ENCODE peak calls at places on chromosomes 2 and 18, in four cellular contexts. W, I, J and S are unnamed samples.

GRCh38 chr2:240631561-240632290 is 6.4 kb downstream of the GPR35 start:
- DNase-seq in W (no peak), I (no peak), J (no peak), S (no peak)

GRCh38 chr18:14971461-14972185 is 223.7 kb downstream of the ANKRD30B start:
- DNase-seq in W (no peak), I (no peak), J (no peak), S (no peak)

GRCh38 chr18:45169610-45170009 is 445.7 kb upstream of the SLC14A2 start:
- DNase-seq in W (peak; percentile 54), I (peak; percentile 28), J (no peak), S (no peak)

GRCh38 chr2:54589340-54590215 is 133.5 kb downstream of the SPTBN1 start:
- DNase-seq in W (no peak), I (peak; percentile 45), J (no peak), S (no peak)

GRCh38 chr2:226426292-226426736 is 373.3 kb downstream of the IRS1 start:
- DNase-seq in W (no peak), I (no peak), J (no peak), S (no peak)

GRCh38 chr2:108637304-108637669 is 82.0 kb upstream of the RANBP2 start:
- DNase-seq in W (peak; percentile 54), I (peak; percentile 73), J (no peak), S (no peak)

GRCh38 chr2:233643128-233643527 is 6.9 kb downstream of the UGT1A10 start:
- DNase-seq in W (no peak), I (peak; percentile 3), J (no peak), S (no peak)

GRCh38 chr2:197909377-197909776 is 105.0 kb downstream of the PLCL1 start:
- DNase-seq in W (no peak), I (no peak), J (no peak), S (no peak)

GRCh38 chr2:71464389-71464788 is 11.0 kb downstream of the DYSF start:
- DNase-seq in W (no peak), I (no peak), J (no peak), S (no peak)

GRCh38 chr2:3631161-3631850 is 26.7 kb upstream of the ALLC start:
- DNase-seq in W (no peak), I (no peak), J (no peak), S (no peak)

GRCh38 chr2:165141601-165142000 is 62.2 kb downstream of the SCN3A start:
- DNase-seq in W (no peak), I (no peak), J (no peak), S (no peak)

GRCh38 chr2:203492965-203493364 is 42.1 kb downstream of the RAPH1 start:
- DNase-seq in W (no peak), I (no peak), J (no peak), S (no peak)

GRCh38 chr2:190694479-190694878 is 45.6 kb downstream of the NAB1 start:
- DNase-seq in W (no peak), I (no peak), J (no peak), S (no peak)

GRCh38 chr2:219252900-219253752 is at the start of gene TUBA4B:
- DNase-seq in W (no peak), I (peak; percentile 29), J (peak; percentile 66), S (no peak)

GRCh38 chr18:53375641-53376040 is 848.8 kb downstream of the MBD2 start:
- DNase-seq in W (no peak), I (peak; percentile 32), J (peak; percentile 59), S (no peak)

GRCh38 chr2:191311627-191312026 is 66.4 kb downstream of the MYO1B start:
- DNase-seq in W (no peak), I (peak; percentile 50), J (no peak), S (no peak)

GRCh38 chr2:67142741-67143140 is 254.4 kb upstream of the ETAA1 start:
- DNase-seq in W (no peak), I (no peak), J (no peak), S (no peak)

GRCh38 chr2:41966431-41966893 is 81.4 kb upstream of the PKDCC start:
- DNase-seq in W (peak; percentile 85), I (peak; percentile 69), J (peak; percentile 61), S (no peak)

GRCh38 chr2:41966920-41967319 is 80.9 kb upstream of the PKDCC start:
- DNase-seq in W (peak; percentile 32), I (no peak), J (peak; percentile 62), S (no peak)

GRCh38 chr2:41965886-41966285 is 81.9 kb upstream of the PKDCC start:
- DNase-seq in W (peak; percentile 67), I (no peak), J (no peak), S (no peak)

GRCh38 chr2:41968182-41968578 is 79.6 kb upstream of the PKDCC start:
- DNase-seq in W (no peak), I (no peak), J (no peak), S (no peak)

DNA sequence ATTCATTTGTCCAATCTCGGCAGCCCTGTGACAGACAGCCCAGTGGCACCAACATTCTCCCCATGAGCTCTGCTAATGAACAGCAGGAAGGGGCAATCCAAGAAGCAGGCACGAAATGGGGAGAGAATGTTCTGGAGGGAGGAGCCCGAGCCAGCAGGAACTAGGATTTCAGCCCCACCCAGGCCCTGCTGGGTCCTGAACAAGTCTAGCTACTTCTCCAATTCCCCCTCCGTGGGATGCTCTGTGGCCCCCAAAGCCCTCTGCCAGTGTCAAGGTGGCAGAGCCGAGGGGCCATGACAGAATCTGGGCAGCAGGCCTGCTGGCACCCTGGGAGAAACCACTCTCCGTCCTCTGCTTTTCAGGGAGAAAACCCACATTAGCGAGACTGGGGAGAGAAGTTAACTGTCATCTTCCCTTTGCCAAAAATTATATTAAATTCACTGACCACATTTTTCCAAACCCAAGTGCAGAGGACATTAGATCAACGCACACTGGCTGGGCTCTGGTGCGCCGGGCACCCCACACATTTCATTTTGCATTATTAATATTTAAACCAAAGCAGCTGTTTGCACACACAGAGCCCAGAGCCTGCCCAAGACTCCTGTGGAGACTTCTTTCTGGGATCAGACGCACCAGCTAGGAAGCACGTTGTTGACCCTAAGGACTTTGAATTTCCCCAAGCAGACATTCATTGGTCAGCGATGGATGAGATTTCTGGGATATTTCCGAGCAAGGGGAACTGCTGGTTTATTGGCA is 80.2 kb upstream of the PKDCC start:
- DNase-seq in W (peak; percentile 40), I (no peak), J (no peak), S (no peak)
- H3K27ac ChIP-seq in W (peak overlapping the region; percentile 91), I (peak overlapping the region; percentile 6), J (peak overlapping the region; percentile 58), S (no peak overlapping the region)

GRCh38 chr18:12278153-12278764 is 24.1 kb downstream of the CIDEA start:
- DNase-seq in W (peak; percentile 41), I (no peak), J (no peak), S (no peak)
- TF ChIP-seq CTCF in W (no peak), I (no peak), J (no peak), S (no peak)

DNA sequence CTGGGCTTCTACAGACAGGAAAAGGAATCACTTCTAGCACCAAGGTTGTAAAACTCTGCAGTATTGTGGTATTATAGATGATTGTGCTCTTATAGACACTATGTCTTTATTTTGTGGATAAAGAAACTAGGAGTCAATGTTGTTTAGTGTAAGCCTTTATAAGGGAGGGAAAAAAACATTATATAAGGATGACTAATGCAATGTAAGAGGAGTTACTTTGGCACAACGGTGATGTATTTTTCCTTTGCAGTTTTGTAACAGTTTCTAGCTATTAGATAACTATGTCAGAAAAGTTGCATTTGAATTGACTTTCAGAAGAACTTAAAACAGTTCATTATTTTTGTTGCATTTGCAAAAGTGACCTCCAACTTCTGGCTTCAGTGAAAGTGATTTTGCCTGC is 545.4 kb downstream of the CCDC85A start:
- DNase-seq in W (no peak), I (no peak), J (no peak), S (no peak)
- H3K9me3 ChIP-seq in W (no peaks in the 10 kb centered on the region), I (peaks cover 7% of the 10 kb centered on the region), J (peaks cover 5% of the 10 kb centered on the region), S (peaks cover 10% of the 10 kb centered on the region)

DNA sequence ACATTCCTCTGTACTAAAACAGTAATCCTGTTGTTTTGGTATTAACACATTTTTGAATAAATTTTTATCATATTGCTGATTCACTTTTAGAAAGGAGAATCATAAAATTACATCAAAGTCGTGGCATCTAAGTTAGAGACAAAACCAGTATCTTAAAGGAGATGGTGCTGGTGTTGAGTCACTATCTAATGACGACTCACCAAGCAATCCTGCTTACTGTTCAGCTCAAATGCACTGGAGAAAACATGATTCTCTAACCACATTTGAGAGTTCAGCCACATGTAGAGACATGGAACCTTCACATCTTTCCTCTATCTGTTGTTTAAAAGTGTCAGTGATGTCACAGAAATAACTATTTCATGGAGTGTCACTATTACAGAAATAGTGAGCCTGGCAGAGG is 473.8 kb downstream of the TGIF1 start:
- DNase-seq in W (no peak), I (no peak), J (no peak), S (no peak)
- H3K27ac ChIP-seq in W (no peak overlapping the region), I (no peak overlapping the region), J (no peak overlapping the region), S (no peak overlapping the region)

GRCh38 chr2:232477751-232478510 is 9.7 kb downstream of the ECEL1 start:
- DNase-seq in W (no peak), I (no peak), J (peak; percentile 28), S (no peak)

GRCh38 chr2:232480201-232481190 is 7.1 kb downstream of the ECEL1 start:
- DNase-seq in W (no peak), I (no peak), J (peak; percentile 42), S (no peak)

GRCh38 chr2:232478571-232479340 is 8.9 kb downstream of the ECEL1 start:
- DNase-seq in W (no peak), I (no peak), J (peak; percentile 41), S (no peak)

GRCh38 chr2:232481322-232482140 is 6.1 kb downstream of the ECEL1 start:
- DNase-seq in W (no peak), I (no peak), J (peak; percentile 29), S (no peak)

DNA sequence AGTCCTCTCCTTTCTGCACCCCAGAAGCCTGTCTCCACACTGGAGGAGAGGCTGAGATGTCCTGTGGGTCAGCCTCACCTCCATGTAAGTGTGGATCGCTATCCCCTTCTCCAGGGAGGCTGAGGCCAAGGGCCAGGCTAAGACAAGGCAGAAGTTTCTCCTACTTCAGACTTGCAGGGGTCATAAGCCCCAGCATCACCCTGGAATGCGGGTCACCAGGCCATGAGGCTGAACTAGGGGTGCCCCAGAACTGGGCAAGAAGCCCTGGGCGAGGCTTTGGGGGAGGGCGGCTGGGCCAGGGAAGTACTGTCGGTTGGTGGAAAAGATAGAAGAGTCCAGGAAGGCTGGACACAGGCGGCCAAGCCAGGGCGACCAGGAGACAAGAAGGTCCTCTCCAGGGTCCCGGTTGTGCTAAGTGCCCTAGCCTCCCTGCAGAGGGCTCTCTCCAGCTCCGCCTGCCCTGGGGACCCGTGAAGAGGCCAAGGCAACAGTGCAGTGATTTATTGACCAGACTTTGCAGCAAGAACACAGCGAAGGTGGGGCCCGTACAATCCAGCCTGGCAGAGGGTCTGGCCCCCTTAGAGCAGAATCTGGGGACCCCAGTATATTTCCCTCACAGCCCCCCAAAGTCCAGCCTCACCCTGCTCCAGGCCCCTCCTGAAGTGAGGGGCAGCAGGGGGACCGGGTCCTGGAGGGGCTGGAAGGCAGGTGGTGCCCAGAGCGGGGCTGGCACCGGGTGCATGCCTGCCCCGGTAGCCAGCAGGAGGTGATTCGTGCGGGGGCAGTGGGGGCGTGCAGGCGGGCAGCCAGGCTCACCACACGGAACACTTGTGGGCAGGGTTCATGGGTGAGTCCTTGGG is 8.1 kb downstream of the ECEL1 start:
- DNase-seq in W (no peak), I (no peak), J (peak; percentile 32), S (no peak)
- TF ChIP-seq CTCF in W (no peak), I (no peak), J (no peak), S (no peak)

GRCh38 chr2:2564300-2565085 is 233.4 kb upstream of the MYT1L start:
- DNase-seq in W (no peak), I (no peak), J (no peak), S (no peak)
- H3K9me3 ChIP-seq in W (no peaks in the 10 kb centered on the region), I (no peaks in the 10 kb centered on the region), J (no peaks in the 10 kb centered on the region), S (no peaks in the 10 kb centered on the region)

GRCh38 chr2:30235859-30236535 is 4.7 kb downstream of the LBH start:
- DNase-seq in W (no peak), I (no peak), J (no peak), S (no peak)
- H3K27ac ChIP-seq in W (peak overlapping the region; percentile 85), I (no peak overlapping the region), J (peak overlapping the region; percentile 91), S (peak overlapping the region; percentile 96)